ENCODE peak calls at places on chromosomes 6 and 20, in ten cellular contexts. One of them, this sample, is unnamed.

GRCh38 chr6:23547851-23548250 is 578.2 kb upstream of the NRSN1 start:
- DNase-seq in naive thymus-derived CD4-positive, alpha-beta T cell: no peak
- DNase-seq in dermis blood vessel endothelial cell: no peak
- DNase-seq in hippocampal formation: no peak
- DNase-seq in NCI-H146: peak; percentile 74
- DNase-seq in AG08396: no peak
- DNase-seq in sigmoid colon: no peak
- DNase-seq in heart left ventricle: no peak
- DNase-seq in left kidney: peak; percentile 47
- DNase-seq in AG10803: no peak
- DNase-seq in this sample: no peak

GRCh38 chr20:49594143-49594928 is 26.4 kb upstream of the PTGIS start:
- DNase-seq in naive thymus-derived CD4-positive, alpha-beta T cell: no peak
- DNase-seq in NCI-H146: no peak
- DNase-seq in AG10803: peak; percentile 97
- DNase-seq in dermis blood vessel endothelial cell: peak; percentile 13
- DNase-seq in sigmoid colon: peak; percentile 92
- DNase-seq in AG08396: peak; percentile 65
- DNase-seq in heart left ventricle: peak; percentile 55
- DNase-seq in left kidney: peak; percentile 40
- DNase-seq in hippocampal formation: no peak
- DNase-seq in this sample: no peak

GRCh38 chr6:111486921-111487320 is 3.9 kb upstream of the REV3L start:
- DNase-seq in NCI-H146: no peak
- DNase-seq in sigmoid colon: no peak
- DNase-seq in naive thymus-derived CD4-positive, alpha-beta T cell: no peak
- DNase-seq in AG08396: no peak
- DNase-seq in left kidney: no peak
- DNase-seq in AG10803: no peak
- DNase-seq in hippocampal formation: no peak
- DNase-seq in heart left ventricle: no peak
- DNase-seq in dermis blood vessel endothelial cell: no peak
- DNase-seq in this sample: no peak

GRCh38 chr6:137297887-137298286 is 78.7 kb upstream of the IFNGR1 start:
- DNase-seq in hippocampal formation: peak; percentile 4
- DNase-seq in AG08396: no peak
- DNase-seq in naive thymus-derived CD4-positive, alpha-beta T cell: no peak
- DNase-seq in AG10803: no peak
- DNase-seq in NCI-H146: peak; percentile 16
- DNase-seq in sigmoid colon: no peak
- DNase-seq in heart left ventricle: peak; percentile 10
- DNase-seq in left kidney: peak; percentile 73
- DNase-seq in dermis blood vessel endothelial cell: peak; percentile 79
- DNase-seq in this sample: no peak

GRCh38 chr20:44650777-44651493 is 564 bp downstream of the ADA start:
- DNase-seq in sigmoid colon: no peak
- DNase-seq in AG08396: peak; percentile 20
- DNase-seq in AG10803: no peak
- DNase-seq in hippocampal formation: no peak
- DNase-seq in NCI-H146: no peak
- DNase-seq in left kidney: no peak
- DNase-seq in heart left ventricle: peak; percentile 38
- DNase-seq in naive thymus-derived CD4-positive, alpha-beta T cell: no peak
- DNase-seq in dermis blood vessel endothelial cell: no peak
- DNase-seq in this sample: no peak

GRCh38 chr6:41637179-41638001 is 878 bp upstream of the MDFI start:
- DNase-seq in heart left ventricle: no peak
- DNase-seq in hippocampal formation: no peak
- DNase-seq in NCI-H146: peak; percentile 22
- DNase-seq in AG10803: no peak
- DNase-seq in sigmoid colon: no peak
- DNase-seq in left kidney: peak; percentile 56
- DNase-seq in AG08396: no peak
- DNase-seq in dermis blood vessel endothelial cell: peak; percentile 37
- DNase-seq in naive thymus-derived CD4-positive, alpha-beta T cell: no peak
- DNase-seq in this sample: no peak

GRCh38 chr20:7856756-7857155 is 83.5 kb downstream of the HAO1 start:
- DNase-seq in left kidney: no peak
- DNase-seq in heart left ventricle: no peak
- DNase-seq in hippocampal formation: no peak
- DNase-seq in sigmoid colon: no peak
- DNase-seq in naive thymus-derived CD4-positive, alpha-beta T cell: no peak
- DNase-seq in AG08396: no peak
- DNase-seq in dermis blood vessel endothelial cell: peak; percentile 91
- DNase-seq in NCI-H146: no peak
- DNase-seq in AG10803: peak; percentile 61
- DNase-seq in this sample: no peak

GRCh38 chr6:119025793-119026192 is 52.7 kb downstream of the FAM184A start:
- DNase-seq in heart left ventricle: no peak
- DNase-seq in naive thymus-derived CD4-positive, alpha-beta T cell: no peak
- DNase-seq in NCI-H146: no peak
- DNase-seq in AG08396: no peak
- DNase-seq in dermis blood vessel endothelial cell: no peak
- DNase-seq in sigmoid colon: no peak
- DNase-seq in left kidney: peak; percentile 7
- DNase-seq in hippocampal formation: no peak
- DNase-seq in AG10803: no peak
- DNase-seq in this sample: no peak

GRCh38 chr6:108876929-108877775 is 28.9 kb downstream of the ARMC2 start:
- DNase-seq in AG08396: peak; percentile 68
- DNase-seq in AG10803: peak; percentile 92
- DNase-seq in left kidney: peak; percentile 8
- DNase-seq in heart left ventricle: peak; percentile 83
- DNase-seq in sigmoid colon: peak; percentile 94
- DNase-seq in naive thymus-derived CD4-positive, alpha-beta T cell: no peak
- DNase-seq in hippocampal formation: no peak
- DNase-seq in dermis blood vessel endothelial cell: no peak
- DNase-seq in NCI-H146: no peak
- DNase-seq in this sample: no peak

GRCh38 chr6:113980937-113981554 is 10.1 kb upstream of the HDAC2 start:
- DNase-seq in naive thymus-derived CD4-positive, alpha-beta T cell: no peak
- DNase-seq in hippocampal formation: no peak
- DNase-seq in AG10803: no peak
- DNase-seq in AG08396: peak; percentile 16
- DNase-seq in NCI-H146: peak; percentile 34
- DNase-seq in left kidney: peak; percentile 57
- DNase-seq in heart left ventricle: no peak
- DNase-seq in sigmoid colon: no peak
- DNase-seq in dermis blood vessel endothelial cell: peak; percentile 66
- DNase-seq in this sample: no peak

GRCh38 chr6:106163966-106164877 is 78.1 kb downstream of the PRDM1 start:
- DNase-seq in AG10803: peak; percentile 90
- DNase-seq in sigmoid colon: peak; percentile 70
- DNase-seq in left kidney: peak; percentile 56
- DNase-seq in AG08396: peak; percentile 35
- DNase-seq in dermis blood vessel endothelial cell: no peak
- DNase-seq in NCI-H146: no peak
- DNase-seq in hippocampal formation: no peak
- DNase-seq in heart left ventricle: peak; percentile 23
- DNase-seq in naive thymus-derived CD4-positive, alpha-beta T cell: no peak
- DNase-seq in this sample: no peak

GRCh38 chr6:156028310-156029131 is 572.9 kb upstream of the NOX3 start:
- DNase-seq in AG10803: peak; percentile 31
- DNase-seq in sigmoid colon: no peak
- DNase-seq in naive thymus-derived CD4-positive, alpha-beta T cell: no peak
- DNase-seq in heart left ventricle: no peak
- DNase-seq in hippocampal formation: no peak
- DNase-seq in left kidney: peak; percentile 84
- DNase-seq in NCI-H146: peak; percentile 98
- DNase-seq in dermis blood vessel endothelial cell: peak; percentile 2
- DNase-seq in AG08396: no peak
- DNase-seq in this sample: no peak

GRCh38 chr20:48626226-48626937 is 201.4 kb downstream of the PREX1 start:
- DNase-seq in hippocampal formation: no peak
- DNase-seq in left kidney: no peak
- DNase-seq in sigmoid colon: no peak
- DNase-seq in heart left ventricle: no peak
- DNase-seq in AG10803: peak; percentile 40
- DNase-seq in naive thymus-derived CD4-positive, alpha-beta T cell: peak; percentile 22
- DNase-seq in dermis blood vessel endothelial cell: no peak
- DNase-seq in AG08396: no peak
- DNase-seq in NCI-H146: no peak
- DNase-seq in this sample: no peak

This sample was measured in HCT116.